ENCODE peak calls at places on chromosomes 5 and 9, in four cellular contexts. T is keratinocyte; D is CD8-positive, alpha-beta memory T cell; O is ascending aorta. Y is an unnamed sample.

GRCh38 chr9:13939129-13939528 is 374.8 kb downstream of the NFIB start:
- DNase-seq in T (no peak), D (no peak), O (no peak), Y (no peak)

GRCh38 chr5:111453747-111454146 is 58.6 kb downstream of the STARD4 start:
- DNase-seq in T (no peak), D (no peak), O (no peak), Y (no peak)

GRCh38 chr5:111772456-111772855 is 15.5 kb upstream of the NREP start:
- DNase-seq in T (no peak), D (no peak), O (no peak), Y (peak; percentile 26)

GRCh38 chr5:66408561-66408960 is 187.6 kb upstream of the MAST4 start:
- DNase-seq in T (no peak), D (no peak), O (no peak), Y (no peak)

GRCh38 chr5:96067902-96068614 is 106.4 kb upstream of the ELL2 start:
- DNase-seq in T (peak; percentile 70), D (no peak), O (no peak), Y (no peak)

GRCh38 chr5:74685979-74686631 is 1.1 kb downstream of the HEXB start:
- DNase-seq in T (no peak), D (no peak), O (no peak), Y (no peak)

GRCh38 chr5:130135506-130135905 is 231.2 kb downstream of the CHSY3 start:
- DNase-seq in T (no peak), D (no peak), O (no peak), Y (no peak)

GRCh38 chr5:37787742-37788141 is 52.1 kb downstream of the GDNF start:
- DNase-seq in T (no peak), D (no peak), O (no peak), Y (no peak)

GRCh38 chr9:4618700-4619099 is 43.4 kb upstream of the PLPP6 start:
- DNase-seq in T (no peak), D (no peak), O (no peak), Y (no peak)

GRCh38 chr9:127224178-127224882 is 40.2 kb upstream of the GARNL3 start:
- DNase-seq in T (no peak), D (peak; percentile 86), O (peak; percentile 69), Y (peak; percentile 100)

GRCh38 chr5:142674438-142675210 is 11.3 kb downstream of the FGF1 start:
- DNase-seq in T (no peak), D (no peak), O (no peak), Y (no peak)

GRCh38 chr5:39199335-39199734 is 20.0 kb downstream of the FYB1 start:
- DNase-seq in T (no peak), D (no peak), O (no peak), Y (no peak)

GRCh38 chr5:128062172-128062746 is 21.3 kb upstream of the SLC12A2 start:
- DNase-seq in T (peak; percentile 21), D (no peak), O (no peak), Y (no peak)

GRCh38 chr9:87193925-87194380 is 246.6 kb upstream of the GAS1 start:
- DNase-seq in T (no peak), D (no peak), O (no peak), Y (no peak)

GRCh38 chr5:96293966-96294886 is 138.8 kb downstream of the PCSK1 start:
- DNase-seq in T (no peak), D (no peak), O (no peak), Y (no peak)

GRCh38 chr5:181052928-181053759 is 13.1 kb downstream of the BTNL9 start:
- DNase-seq in T (no peak), D (no peak), O (no peak), Y (peak; percentile 91)

GRCh38 chr5:69404659-69405330 is 10.1 kb upstream of the MARVELD2 start:
- DNase-seq in T (no peak), D (no peak), O (no peak), Y (no peak)

GRCh38 chr5:35926389-35927051 is 11.9 kb downstream of the CAPSL start:
- DNase-seq in T (peak; percentile 7), D (peak; percentile 48), O (no peak), Y (peak; percentile 66)

GRCh38 chr9:110555971-110556370 is 23.6 kb downstream of the SVEP1 start:
- DNase-seq in T (no peak), D (no peak), O (no peak), Y (no peak)

GRCh38 chr5:68140763-68141162 is 74.8 kb upstream of the PIK3R1 start:
- DNase-seq in T (no peak), D (no peak), O (no peak), Y (no peak)

GRCh38 chr5:165328856-165329255 is 1823.4 kb downstream of the MAT2B start:
- DNase-seq in T (no peak), D (no peak), O (no peak), Y (no peak)

GRCh38 chr5:41747291-41747690 is 122.9 kb downstream of the OXCT1 start:
- DNase-seq in T (no peak), D (no peak), O (no peak), Y (no peak)

GRCh38 chr5:1229822-1230221 is 4.6 kb downstream of the SLC6A18 start:
- DNase-seq in T (no peak), D (no peak), O (no peak), Y (no peak)

GRCh38 chr9:91134608-91135007 is 227.1 kb downstream of the AUH start:
- DNase-seq in T (no peak), D (no peak), O (no peak), Y (no peak)

GRCh38 chr5:92800360-92800759 is 780.7 kb downstream of the NR2F1-AS1 start:
- DNase-seq in T (no peak), D (no peak), O (no peak), Y (no peak)

GRCh38 chr9:87615547-87616148 is 110.3 kb upstream of the CTSL start:
- DNase-seq in T (no peak), D (no peak), O (no peak), Y (no peak)

GRCh38 chr9:125613156-125613555 is 93.9 kb downstream of the MAPKAP1 start:
- DNase-seq in T (no peak), D (no peak), O (no peak), Y (no peak)

GRCh38 chr5:179120951-179121666 is 60.9 kb downstream of the ZNF354C start:
- DNase-seq in T (no peak), D (no peak), O (no peak), Y (peak; percentile 46)

GRCh38 chr5:180352116-180352975 is 790 bp downstream of the GFPT2 start:
- DNase-seq in T (no peak), D (no peak), O (no peak), Y (peak; percentile 79)

GRCh38 chr5:178341091-178341960 is 108.7 kb upstream of the PHYKPL start:
- DNase-seq in T (no peak), D (no peak), O (no peak), Y (no peak)

GRCh38 chr9:131117111-131117761 is 8.2 kb upstream of the NUP214 start:
- DNase-seq in T (no peak), D (no peak), O (no peak), Y (peak; percentile 7)
- H3K4me3 ChIP-seq in T (no peak overlapping the region), D (no peak overlapping the region), O (peak overlapping the region; percentile 16), Y (no peak overlapping the region)

GRCh38 chr9:21993007-21993406 is 1.2 kb downstream of the CDKN2A start:
- DNase-seq in T (no peak), D (no peak), O (no peak), Y (no peak)

GRCh38 chr9:21993893-21994525 is at the start of gene CDKN2A:
- DNase-seq in T (no peak), D (peak; percentile 47), O (no peak), Y (peak; percentile 70)

GRCh38 chr9:21994996-21995651 is 533 bp downstream of the CDKN2B-AS1 start:
- DNase-seq in T (no peak), D (peak; percentile 73), O (no peak), Y (peak; percentile 84)

GRCh38 chr9:21995652-21996275 is 1.2 kb downstream of the CDKN2B-AS1 start:
- DNase-seq in T (no peak), D (no peak), O (no peak), Y (peak; percentile 39)

DNA sequence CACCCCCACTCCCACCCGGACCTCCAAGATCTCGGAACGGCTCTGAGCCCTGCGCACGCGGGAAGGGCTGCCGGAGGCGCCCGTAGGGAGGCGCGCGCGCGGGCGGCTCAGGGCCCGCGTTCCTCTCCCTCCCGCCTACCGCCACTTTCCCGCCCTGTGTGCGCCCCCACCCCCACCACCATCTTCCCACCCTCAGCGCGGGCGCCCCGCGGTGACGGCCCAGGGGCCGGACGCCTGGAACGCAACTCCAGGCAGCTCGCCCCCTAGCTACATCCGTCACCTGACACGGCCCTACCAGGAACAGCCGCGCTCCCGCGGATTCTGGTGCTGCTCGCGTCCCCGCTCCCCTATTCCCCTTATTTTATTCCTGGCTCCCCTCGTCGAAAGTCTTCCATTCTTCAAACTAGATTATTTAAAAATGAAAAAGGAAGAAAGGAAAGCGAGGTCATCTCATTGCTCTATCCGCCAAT is at the start of gene CDKN2B-AS1:
- DNase-seq in T (no peak), D (peak; percentile 47), O (no peak), Y (peak; percentile 69)
- H3K27me3 ChIP-seq in T (no peaks in the 10 kb centered on the region), D (no peaks in the 10 kb centered on the region), O (no peaks in the 10 kb centered on the region), Y (peaks cover 83% of the 10 kb centered on the region)

GRCh38 chr9:20394928-20395327 is 227.4 kb downstream of the MLLT3 start:
- DNase-seq in T (no peak), D (no peak), O (no peak), Y (peak; percentile 4)

GRCh38 chr9:20396509-20396908 is 225.8 kb downstream of the MLLT3 start:
- DNase-seq in T (no peak), D (no peak), O (no peak), Y (no peak)

GRCh38 chr9:20397348-20397747 is 225.0 kb downstream of the MLLT3 start:
- DNase-seq in T (no peak), D (no peak), O (no peak), Y (no peak)

GRCh38 chr9:20398511-20399338 is 223.6 kb downstream of the MLLT3 start:
- DNase-seq in T (no peak), D (no peak), O (no peak), Y (no peak)

DNA sequence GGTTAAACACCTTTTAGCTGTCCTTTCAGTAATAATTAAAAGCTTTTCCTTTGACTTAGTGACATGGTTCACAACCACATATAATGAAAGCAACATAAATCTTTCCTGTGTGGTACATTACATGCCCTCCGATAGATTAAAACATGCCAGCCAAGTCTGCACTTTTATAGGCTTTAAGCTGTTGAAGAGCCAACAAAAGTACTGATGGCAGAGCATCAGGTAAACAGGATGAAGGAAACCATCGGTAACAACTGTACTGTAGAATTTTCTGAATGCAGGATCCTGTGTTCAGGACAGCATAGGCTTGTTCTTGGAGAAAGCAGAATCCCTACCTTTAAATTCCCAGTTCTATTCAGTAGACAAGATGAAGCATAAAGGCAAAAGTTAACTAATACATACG is 226.6 kb downstream of the MLLT3 start:
- DNase-seq in T (no peak), D (no peak), O (no peak), Y (no peak)
- H3K36me3 ChIP-seq in T (no peaks in the 10 kb centered on the region), D (no peaks in the 10 kb centered on the region), O (no peaks in the 10 kb centered on the region), Y (no peaks in the 10 kb centered on the region)

GRCh38 chr9:128921881-128922763 is 1.3 kb downstream of the PHYHD1 start:
- DNase-seq in T (no peak), D (no peak), O (no peak), Y (peak; percentile 95)
- H3K4me3 ChIP-seq in T (peak overlapping the region; percentile 5), D (no peak overlapping the region), O (peak overlapping the region; percentile 73), Y (peak overlapping the region; percentile 64)

GRCh38 chr9:132201780-132202703 is 40.2 kb downstream of the NTNG2 start:
- DNase-seq in T (no peak), D (no peak), O (no peak), Y (peak; percentile 86)
- H3K27me3 ChIP-seq in T (peaks cover 32% of the 10 kb centered on the region), D (peaks cover 7% of the 10 kb centered on the region), O (no peaks in the 10 kb centered on the region), Y (no peaks in the 10 kb centered on the region)

Y was measured in H7.